ENCODE peak calls at places on chromosomes 4 and X, in ten cellular contexts. Q, T, B, P, N, D, J, E, G and F are unnamed samples.

GRCh38 chr4:2791518-2792395 is 1.1 kb upstream of the SH3BP2 start:
- DNase-seq in D (peak; percentile 71), G (no peak), P (no peak), J (peak; percentile 29), E (no peak), B (no peak), N (no peak), T (no peak), Q (no peak), F (no peak)

GRCh38 chr4:101774807-101775206 is 15.7 kb upstream of the BANK1 start:
- DNase-seq in J (no peak), Q (peak; percentile 45), P (no peak), B (no peak), G (no peak), N (no peak), T (no peak), E (no peak), D (no peak), F (no peak)

GRCh38 chrX:22366166-22366702 is 93.5 kb downstream of the CBLL2 start:
- DNase-seq in Q (peak; percentile 2), B (no peak), P (no peak), E (no peak), T (no peak), N (no peak), G (no peak), D (no peak), J (no peak), F (no peak)

GRCh38 chrX:111581086-111581485 is 69.6 kb downstream of the SERTM2 start:
- DNase-seq in N (no peak), T (no peak), B (no peak), G (no peak), P (no peak), E (no peak), J (no peak), D (no peak), Q (no peak), F (no peak)

GRCh38 chr4:18166925-18167324 is 145.4 kb upstream of the LCORL start:
- DNase-seq in T (no peak), E (no peak), D (no peak), P (no peak), N (no peak), Q (no peak), G (no peak), B (no peak), J (no peak), F (no peak)

GRCh38 chr4:159871141-159871540 is 768.3 kb downstream of the RAPGEF2 start:
- DNase-seq in N (no peak), P (no peak), T (no peak), B (no peak), Q (no peak), J (no peak), G (no peak), E (no peak), D (no peak), F (no peak)

GRCh38 chr4:83340692-83341343 is 6.2 kb upstream of the HPSE start:
- DNase-seq in E (no peak), D (no peak), Q (no peak), N (no peak), B (no peak), P (no peak), T (no peak), G (peak; percentile 43), J (no peak), F (no peak)

GRCh38 chr4:69640289-69640688 is 847 bp upstream of the UGT2A2 start:
- DNase-seq in N (no peak), P (no peak), G (no peak), D (no peak), E (no peak), T (no peak), J (no peak), B (no peak), Q (no peak), F (no peak)

GRCh38 chr4:176137626-176138025 is 57.8 kb downstream of the SPATA4 start:
- DNase-seq in Q (peak; percentile 23), E (no peak), J (no peak), B (no peak), P (no peak), D (no peak), T (no peak), N (no peak), G (no peak), F (no peak)

GRCh38 chrX:33379839-33380238 is 168.5 kb upstream of the DMD start:
- DNase-seq in P (no peak), J (no peak), T (no peak), E (no peak), N (no peak), Q (no peak), D (no peak), B (no peak), G (no peak), F (no peak)

GRCh38 chrX:15874672-15875071 is 20.1 kb upstream of the AP1S2 start:
- DNase-seq in J (no peak), T (no peak), N (no peak), E (no peak), D (no peak), P (no peak), G (no peak), B (no peak), Q (no peak), F (no peak)

GRCh38 chrX:131225078-131225477 is 64.0 kb downstream of the IGSF1 start:
- DNase-seq in G (no peak), B (no peak), E (no peak), N (no peak), J (no peak), Q (no peak), T (no peak), D (no peak), P (no peak), F (no peak)

GRCh38 chrX:140525448-140525847 is 20.6 kb upstream of the SOX3 start:
- DNase-seq in B (no peak), N (no peak), E (no peak), G (no peak), T (no peak), J (no peak), P (no peak), Q (peak; percentile 39), D (no peak), F (no peak)

GRCh38 chr4:117447925-117448324 is 362.5 kb upstream of the TRAM1L1 start:
- DNase-seq in J (no peak), N (no peak), P (no peak), T (no peak), E (no peak), B (no peak), Q (no peak), G (peak; percentile 41), D (no peak), F (no peak)

GRCh38 chrX:96713303-96713702 is 28.7 kb downstream of the DIAPH2 start:
- DNase-seq in J (no peak), B (no peak), E (no peak), N (no peak), D (no peak), T (no peak), P (no peak), G (no peak), Q (no peak), F (no peak)

GRCh38 chr4:1340861-1341260 is 6.1 kb upstream of the UVSSA start:
- DNase-seq in N (no peak), D (no peak), B (no peak), J (no peak), T (no peak), P (no peak), G (no peak), Q (no peak), E (no peak), F (no peak)